ENCODE peak calls at places on chromosome 21, in six cellular contexts. M is thoracic aorta; G is Peyer's patch; C is spleen; F is CD8-positive, alpha-beta T cell; K is left ventricle myocardium inferior. S is an unnamed sample.

GRCh38 chr21:15701845-15702244 is 27.9 kb upstream of the USP25 start:
- DNase-seq in M (no peak), K (no peak), G (no peak), F (no peak), C (no peak), S (no peak)

GRCh38 chr21:36694041-36694515 is 4.8 kb upstream of the SIM2 start:
- DNase-seq in M (no peak), C (no peak), K (no peak), G (no peak), F (no peak), S (no peak)

GRCh38 chr21:40901690-40902089 is 54.7 kb upstream of the DSCAM start:
- DNase-seq in F (no peak), M (no peak), K (peak; percentile 54), G (no peak), C (no peak), S (no peak)

GRCh38 chr21:20998456-20998789 is 214 bp downstream of the NCAM2 start:
- DNase-seq in K (no peak), M (no peak), G (no peak), C (no peak), F (peak; percentile 14), S (peak; percentile 12)

GRCh38 chr21:21232320-21232719 is 234.1 kb downstream of the NCAM2 start:
- DNase-seq in M (no peak), F (no peak), G (no peak), C (no peak), K (no peak), S (no peak)

GRCh38 chr21:16983425-16983824 is 529.4 kb upstream of the CXADR start:
- DNase-seq in M (no peak), C (no peak), F (no peak), G (no peak), K (no peak), S (no peak)

GRCh38 chr21:31236528-31236927 is 107.5 kb downstream of the TIAM1 start:
- DNase-seq in F (no peak), C (no peak), M (no peak), K (no peak), G (no peak), S (no peak)

GRCh38 chr21:39724944-39725343 is 20.0 kb upstream of the IGSF5 start:
- DNase-seq in C (no peak), K (no peak), F (no peak), M (no peak), G (no peak), S (no peak)

GRCh38 chr21:15837603-15838002 is 107.8 kb downstream of the USP25 start:
- DNase-seq in M (no peak), C (no peak), G (no peak), K (no peak), F (no peak), S (no peak)

GRCh38 chr21:38242036-38242435 is 14.8 kb upstream of the KCNJ15 start:
- DNase-seq in K (no peak), M (no peak), G (no peak), C (no peak), F (no peak), S (no peak)

GRCh38 chr21:25496825-25497482 is 110.3 kb downstream of the MRPL39 start:
- DNase-seq in K (no peak), F (no peak), M (no peak), G (no peak), C (no peak), S (no peak)

GRCh38 chr21:30882907-30883597 is 1.7 kb upstream of the KRTAP11-1 start:
- DNase-seq in C (no peak), F (no peak), K (no peak), G (no peak), M (no peak), S (no peak)

GRCh38 chr21:18275740-18276139 is 31.1 kb downstream of the CHODL start:
- DNase-seq in C (no peak), F (no peak), G (no peak), K (no peak), M (no peak), S (no peak)

GRCh38 chr21:35491920-35492678 is 443.0 kb upstream of the RUNX1 start:
- DNase-seq in C (no peak), F (no peak), G (no peak), M (no peak), K (no peak), S (no peak)

GRCh38 chr21:39575778-39576177 is 37.0 kb upstream of the B3GALT5 start:
- DNase-seq in F (no peak), M (no peak), G (no peak), C (no peak), K (no peak), S (no peak)

GRCh38 chr21:25490742-25491141 is 116.5 kb downstream of the MRPL39 start:
- DNase-seq in G (no peak), F (no peak), K (no peak), M (no peak), C (no peak), S (no peak)

GRCh38 chr21:25501996-25502665 is 105.2 kb downstream of the MRPL39 start:
- DNase-seq in M (no peak), F (no peak), C (no peak), G (no peak), K (no peak), S (no peak)

GRCh38 chr21:35005077-35005476 is 44.0 kb downstream of the RUNX1 start:
- DNase-seq in C (no peak), F (no peak), K (no peak), M (no peak), G (no peak), S (no peak)

GRCh38 chr21:39384674-39385298 is 35.9 kb upstream of the HMGN1 start:
- DNase-seq in G (no peak), F (no peak), K (no peak), M (no peak), C (no peak), S (no peak)

GRCh38 chr21:35007348-35007747 is 41.8 kb downstream of the RUNX1 start:
- DNase-seq in C (no peak), G (no peak), K (no peak), F (no peak), M (no peak), S (no peak)

GRCh38 chr21:38805282-38806152 is at the start of gene ETS2:
- DNase-seq in C (peak; percentile 97), F (peak; percentile 61), G (peak; percentile 64), M (peak; percentile 77), K (peak; percentile 90), S (peak; percentile 92)

GRCh38 chr21:36973986-36974850 is 7.7 kb upstream of the HLCS start:
- DNase-seq in C (no peak), G (no peak), M (no peak), F (no peak), K (no peak), S (no peak)

GRCh38 chr21:38688068-38688467 is 117.7 kb upstream of the ETS2 start:
- DNase-seq in F (no peak), K (no peak), M (no peak), G (no peak), C (no peak), S (no peak)

DNA sequence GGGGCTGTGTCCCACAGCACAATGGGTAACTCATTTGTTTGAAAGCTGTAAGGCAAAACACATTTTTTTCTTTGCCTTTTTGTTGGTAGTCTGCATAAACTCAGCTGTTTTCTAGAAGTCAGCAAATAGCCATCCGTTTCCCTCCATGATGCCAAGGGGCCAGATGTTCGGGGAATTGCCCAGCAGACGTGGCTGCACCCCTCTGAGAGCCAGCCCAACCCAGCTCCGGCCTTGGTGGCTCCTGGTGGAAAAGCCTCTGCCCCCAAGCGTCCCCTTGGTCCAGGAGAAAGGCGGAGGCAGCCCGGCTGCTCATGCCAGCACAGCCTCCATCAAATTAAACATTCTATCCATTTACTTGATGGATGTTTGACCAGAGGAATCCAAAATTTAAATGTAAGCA is 58.3 kb upstream of the ADARB1 start:
- DNase-seq in K (peak; percentile 13), M (no peak), G (no peak), C (peak; percentile 46), F (no peak), S (no peak)
- H3K4me1 ChIP-seq in K (peaks cover 51% of the 10 kb centered on the region), M (peaks cover 67% of the 10 kb centered on the region), G (no peaks in the 10 kb centered on the region), C (peaks cover 42% of the 10 kb centered on the region), F (no peaks in the 10 kb centered on the region), S (peaks cover 10% of the 10 kb centered on the region)

GRCh38 chr21:28459193-28459592 is 533.5 kb downstream of the LTN1 start:
- DNase-seq in M (no peak), F (no peak), C (no peak), K (no peak), G (no peak), S (no peak)

GRCh38 chr21:28464095-28464494 is 528.6 kb downstream of the LTN1 start:
- DNase-seq in C (no peak), G (no peak), M (no peak), K (no peak), F (no peak), S (no peak)

GRCh38 chr21:28464988-28465387 is 527.7 kb downstream of the LTN1 start:
- DNase-seq in K (no peak), M (no peak), C (no peak), F (no peak), G (no peak), S (no peak)
- H3K27me3 ChIP-seq in K (no peaks in the 10 kb centered on the region), M (no peaks in the 10 kb centered on the region), C (no peaks in the 10 kb centered on the region), F (no peaks in the 10 kb centered on the region), G (no peaks in the 10 kb centered on the region), S (no peaks in the 10 kb centered on the region)

DNA sequence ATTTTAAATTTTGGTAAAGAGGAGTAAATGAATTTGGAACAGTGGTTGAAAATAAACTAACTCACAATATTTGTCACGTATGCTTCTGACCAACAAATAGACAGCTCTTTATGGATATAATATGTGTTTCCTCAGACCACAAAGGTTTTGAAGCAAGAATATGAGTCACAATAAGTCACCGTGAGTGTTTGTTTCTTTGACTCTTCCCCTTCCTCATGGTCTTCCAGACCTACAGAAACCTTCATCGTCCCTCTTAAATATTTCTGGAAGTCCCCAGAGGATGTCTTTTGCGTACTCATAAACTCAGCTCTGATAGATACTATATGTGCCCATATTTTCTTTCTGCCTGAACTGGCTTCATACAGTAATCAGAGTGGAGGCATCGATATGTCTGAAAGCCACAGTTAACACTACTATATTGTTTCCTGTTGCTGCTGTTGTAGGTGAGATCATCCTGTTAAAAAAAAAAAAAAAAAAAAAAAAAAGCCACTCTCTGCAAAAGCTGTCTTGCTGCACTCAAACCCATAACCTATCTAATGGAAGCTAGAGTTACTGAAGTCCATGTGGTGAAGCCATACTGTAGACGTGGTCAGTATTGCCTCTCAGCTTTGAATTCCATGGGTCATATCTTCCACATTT is 38.4 kb downstream of the ADAMTS1 start:
- DNase-seq in G (no peak), M (no peak), K (no peak), F (no peak), C (no peak), S (no peak)
- H3K4me1 ChIP-seq in G (no peaks in the 10 kb centered on the region), M (peaks cover 20% of the 10 kb centered on the region), K (peaks cover 14% of the 10 kb centered on the region), F (no peaks in the 10 kb centered on the region), C (no peaks in the 10 kb centered on the region), S (peaks cover under 1% of the 10 kb centered on the region)

GRCh38 chr21:45979141-45979631 is 2.4 kb upstream of the COL6A1 start:
- DNase-seq in C (peak; percentile 72), F (no peak), G (no peak), M (no peak), K (peak; percentile 25), S (no peak)

GRCh38 chr21:45974073-45975016 is 7.2 kb upstream of the COL6A1 start:
- DNase-seq in G (no peak), K (peak; percentile 70), C (peak; percentile 80), F (no peak), M (no peak), S (no peak)

GRCh38 chr21:45977396-45977795 is 4.2 kb upstream of the COL6A1 start:
- DNase-seq in F (no peak), C (peak; percentile 70), G (no peak), M (no peak), K (peak; percentile 50), S (no peak)

GRCh38 chr21:45975017-45975595 is 6.5 kb upstream of the COL6A1 start:
- DNase-seq in C (peak; percentile 77), K (peak; percentile 77), F (no peak), M (no peak), G (no peak), S (peak; percentile 26)

GRCh38 chr21:45976666-45977335 is 4.8 kb upstream of the COL6A1 start:
- DNase-seq in G (no peak), M (no peak), C (no peak), F (no peak), K (peak; percentile 13), S (no peak)
- H3K27me3 ChIP-seq in G (peaks cover 9% of the 10 kb centered on the region), M (no peaks in the 10 kb centered on the region), C (no peaks in the 10 kb centered on the region), F (no peaks in the 10 kb centered on the region), K (no peaks in the 10 kb centered on the region), S (no peaks in the 10 kb centered on the region)

S was measured in HAP-1.